ENCODE peak calls at places on chromosomes 11 and 22, in four cellular contexts. One of them, this sample, is unnamed.

GRCh38 chr11:45079943-45080719 is 66.3 kb upstream of the PRDM11 start:
- DNase-seq in H1: no peak
- DNase-seq in GM12878: no peak
- DNase-seq in K562: no peak
- DNase-seq in this sample: no peak

GRCh38 chr11:112655386-112655785 is 305.8 kb upstream of the NCAM1 start:
- DNase-seq in H1: no peak
- DNase-seq in GM12878: no peak
- DNase-seq in K562: no peak
- DNase-seq in this sample: no peak

GRCh38 chr11:122155765-122156527 is 39.9 kb upstream of the BLID start:
- DNase-seq in H1: no peak
- DNase-seq in GM12878: no peak
- DNase-seq in K562: no peak
- DNase-seq in this sample: no peak

GRCh38 chr11:128424867-128425285 is 162.5 kb downstream of the ETS1 start:
- DNase-seq in H1: no peak
- DNase-seq in GM12878: no peak
- DNase-seq in K562: no peak
- DNase-seq in this sample: no peak

GRCh38 chr11:101133190-101133589 is 3.6 kb upstream of the PGR start:
- DNase-seq in H1: no peak
- DNase-seq in GM12878: no peak
- DNase-seq in K562: no peak
- DNase-seq in this sample: no peak

GRCh38 chr11:114989536-114989935 is 311.2 kb downstream of the NXPE2 start:
- DNase-seq in H1: no peak
- DNase-seq in GM12878: no peak
- DNase-seq in K562: no peak
- DNase-seq in this sample: no peak

GRCh38 chr11:120884290-120885020 is 139.4 kb upstream of the TBCEL start:
- DNase-seq in H1: no peak
- DNase-seq in GM12878: no peak
- DNase-seq in K562: no peak
- DNase-seq in this sample: no peak

GRCh38 chr11:15673408-15673811 is 558.7 kb downstream of the INSC start:
- DNase-seq in H1: no peak
- DNase-seq in GM12878: no peak
- DNase-seq in K562: no peak
- DNase-seq in this sample: no peak

GRCh38 chr11:59822989-59823566 is 12.5 kb upstream of the MRPL16 start:
- DNase-seq in H1: no peak
- DNase-seq in GM12878: no peak
- DNase-seq in K562: peak; percentile 42
- DNase-seq in this sample: peak; percentile 30

DNA sequence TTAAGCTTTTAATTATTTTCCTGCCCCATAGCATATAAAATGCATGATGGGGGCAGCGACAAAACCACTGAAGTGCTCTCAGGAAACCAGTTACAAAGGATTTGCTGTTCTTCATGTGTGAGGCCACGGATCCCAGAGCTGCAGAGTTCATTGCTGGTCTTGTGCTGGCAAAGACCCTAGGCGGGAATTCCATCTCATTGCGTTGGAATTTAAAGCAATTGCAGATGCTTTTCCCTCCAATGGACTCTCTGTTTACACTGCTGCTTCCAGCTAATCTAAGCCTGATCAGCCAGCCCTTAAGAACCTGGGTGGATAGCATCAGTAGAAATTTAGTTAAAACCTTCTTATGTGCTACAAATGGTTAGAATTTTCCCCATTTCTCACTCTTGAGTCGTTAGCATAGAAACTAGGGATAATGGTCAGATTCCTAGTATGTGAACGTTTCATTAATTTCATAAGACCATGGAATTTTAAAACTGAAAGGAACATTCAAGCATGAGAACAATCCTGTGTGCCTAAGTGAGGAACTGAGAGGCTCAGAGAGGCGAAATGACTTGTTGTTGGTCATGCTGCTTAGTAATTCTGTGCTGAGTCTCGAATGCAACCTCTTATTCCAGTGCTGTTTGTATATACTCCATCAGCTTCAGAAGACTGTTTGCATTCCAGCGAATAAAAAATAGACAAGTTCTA is 36.1 kb upstream of the ADSL start:
- DNase-seq in H1: no peak
- DNase-seq in GM12878: no peak
- DNase-seq in K562: no peak
- DNase-seq in this sample: no peak
- TF ChIP-seq JUND in H1: no peak
- TF ChIP-seq JUND in GM12878: no peak
- TF ChIP-seq JUND in K562: no peak
- TF ChIP-seq JUND in this sample: no peak

GRCh38 chr11:93573184-93573583 is 30.0 kb upstream of the SMCO4 start:
- DNase-seq in H1: no peak
- DNase-seq in GM12878: no peak
- DNase-seq in K562: no peak
- DNase-seq in this sample: no peak
- TF ChIP-seq JUND in H1: no peak
- TF ChIP-seq JUND in GM12878: no peak
- TF ChIP-seq JUND in K562: no peak
- TF ChIP-seq JUND in this sample: no peak

GRCh38 chr11:12518606-12519385 is 141.4 kb downstream of the PARVA start:
- DNase-seq in H1: no peak
- DNase-seq in GM12878: no peak
- DNase-seq in K562: no peak
- DNase-seq in this sample: no peak
- TF ChIP-seq JUND in H1: no peak
- TF ChIP-seq JUND in GM12878: no peak
- TF ChIP-seq JUND in K562: no peak
- TF ChIP-seq JUND in this sample: no peak

DNA sequence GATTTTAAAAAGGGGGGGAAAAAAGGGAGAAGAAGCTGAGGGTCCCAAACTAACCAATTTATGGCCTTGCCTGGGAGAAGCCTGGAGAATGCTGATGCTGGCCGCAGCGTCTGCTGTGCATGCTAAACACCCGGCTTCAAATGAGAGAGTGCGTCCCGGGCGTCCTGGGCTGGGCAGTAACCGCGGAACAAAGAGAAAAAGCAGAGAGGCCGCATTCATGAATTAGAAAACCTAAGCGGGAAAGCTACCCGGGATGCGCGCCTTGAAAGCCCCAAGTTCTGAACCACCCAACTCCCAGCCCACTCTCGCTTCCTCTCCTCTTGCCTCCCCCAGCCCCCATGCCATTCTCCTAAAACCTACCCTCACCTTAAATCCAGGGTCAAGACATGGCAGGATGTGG is 6.5 kb downstream of the MN1 start:
- DNase-seq in H1: no peak
- DNase-seq in GM12878: no peak
- DNase-seq in K562: no peak
- DNase-seq in this sample: no peak
- TF ChIP-seq JUND in H1: no peak
- TF ChIP-seq JUND in GM12878: no peak
- TF ChIP-seq JUND in K562: no peak
- TF ChIP-seq JUND in this sample: no peak

GRCh38 chr22:42922374-42923177 is 65.5 kb upstream of the ARFGAP3 start:
- DNase-seq in H1: no peak
- DNase-seq in GM12878: no peak
- DNase-seq in K562: no peak
- DNase-seq in this sample: no peak
- TF ChIP-seq JUND in H1: no peak
- TF ChIP-seq JUND in GM12878: no peak
- TF ChIP-seq JUND in K562: no peak
- TF ChIP-seq JUND in this sample: no peak

GRCh38 chr11:77107950-77108349 is 5.3 kb downstream of the OMP start:
- DNase-seq in H1: no peak
- DNase-seq in GM12878: no peak
- DNase-seq in K562: no peak
- DNase-seq in this sample: no peak
- TF ChIP-seq JUND in H1: no peak
- TF ChIP-seq JUND in GM12878: no peak
- TF ChIP-seq JUND in K562: no peak
- TF ChIP-seq JUND in this sample: no peak

GRCh38 chr11:30147293-30147692 is 83.5 kb upstream of the FSHB start:
- DNase-seq in H1: no peak
- DNase-seq in GM12878: no peak
- DNase-seq in K562: no peak
- DNase-seq in this sample: no peak

GRCh38 chr11:30143098-30143705 is 87.6 kb upstream of the FSHB start:
- DNase-seq in H1: no peak
- DNase-seq in GM12878: peak; percentile 9
- DNase-seq in K562: peak; percentile 39
- DNase-seq in this sample: peak; percentile 12
- TF ChIP-seq JUND in H1: no peak
- TF ChIP-seq JUND in GM12878: no peak
- TF ChIP-seq JUND in K562: no peak
- TF ChIP-seq JUND in this sample: no peak

GRCh38 chr11:43557553-43558031 is 122.9 kb upstream of the HSD17B12 start:
- DNase-seq in H1: peak; percentile 64
- DNase-seq in GM12878: no peak
- DNase-seq in K562: no peak
- DNase-seq in this sample: peak; percentile 41
- TF ChIP-seq JUND in H1: no peak
- TF ChIP-seq JUND in GM12878: no peak
- TF ChIP-seq JUND in K562: no peak
- TF ChIP-seq JUND in this sample: no peak

DNA sequence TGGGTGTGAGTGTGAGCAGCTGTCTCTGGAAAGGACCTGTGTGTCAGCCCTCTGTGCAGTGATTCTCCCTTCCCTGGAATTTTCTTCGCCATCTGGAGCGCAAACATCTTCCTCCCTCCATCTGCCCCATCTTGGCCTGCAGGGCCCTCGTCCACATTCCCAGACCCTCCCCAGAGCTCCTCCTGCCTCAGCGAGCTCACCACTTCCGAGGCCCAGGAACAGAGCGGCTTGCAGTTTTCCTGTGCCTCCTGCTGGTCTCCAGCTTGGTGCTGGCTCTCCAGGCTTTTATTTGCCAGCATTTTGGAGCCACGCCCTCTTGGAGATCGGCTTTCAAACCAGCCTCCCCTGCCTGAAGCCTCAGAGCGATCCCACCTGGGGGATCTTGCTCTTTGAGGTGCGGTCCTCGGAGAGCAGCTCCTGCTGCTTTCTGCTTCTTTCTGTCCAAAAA is at the start of gene GPHA2:
- DNase-seq in H1: peak; percentile 61
- DNase-seq in GM12878: no peak
- DNase-seq in K562: peak; percentile 52
- DNase-seq in this sample: no peak
- TF ChIP-seq JUND in H1: no peak
- TF ChIP-seq JUND in GM12878: no peak
- TF ChIP-seq JUND in K562: no peak
- TF ChIP-seq JUND in this sample: no peak